ENCODE peak calls at places on chromosomes 13 and 19, in eight cellular contexts. F, L, G, U, Z, M, I and Q are unnamed samples.

GRCh38 chr19:19670070-19670551 is 1.5 kb downstream of the ZNF101 start:
- DNase-seq in F (no peak), L (no peak), G (no peak), U (peak; percentile 66), Z (no peak), M (no peak), I (peak; percentile 88), Q (no peak)

GRCh38 chr19:23222998-23223652 is 27.1 kb downstream of the ZNF724 start:
- DNase-seq in F (no peak), L (no peak), G (no peak), U (no peak), Z (no peak), M (no peak), I (no peak), Q (no peak)

GRCh38 chr19:17091758-17092333 is 16.3 kb downstream of the MYO9B start:
- DNase-seq in F (no peak), L (no peak), G (peak; percentile 87), U (no peak), Z (peak; percentile 46), M (no peak), I (no peak), Q (no peak)

GRCh38 chr19:45283443-45284033 is 32.5 kb downstream of the MARK4 start:
- DNase-seq in F (no peak), L (no peak), G (no peak), U (no peak), Z (no peak), M (no peak), I (no peak), Q (no peak)

GRCh38 chr19:50795665-50796073 is 5.5 kb downstream of the ACP4 start:
- DNase-seq in F (no peak), L (no peak), G (no peak), U (no peak), Z (no peak), M (no peak), I (no peak), Q (peak; percentile 37)

GRCh38 chr19:6433663-6434062 is at the start of gene SLC25A41:
- DNase-seq in F (no peak), L (no peak), G (no peak), U (no peak), Z (no peak), M (no peak), I (no peak), Q (no peak)

GRCh38 chr13:53161231-53161630 is 132.6 kb downstream of the OLFM4 start:
- DNase-seq in F (no peak), L (no peak), G (no peak), U (peak; percentile 60), Z (no peak), M (no peak), I (no peak), Q (no peak)

GRCh38 chr13:106513608-106514007 is 21.9 kb downstream of the EFNB2 start:
- DNase-seq in F (no peak), L (no peak), G (no peak), U (peak; percentile 35), Z (no peak), M (no peak), I (no peak), Q (no peak)

GRCh38 chr19:33809960-33810359 is 13.3 kb downstream of the KCTD15 start:
- DNase-seq in F (peak; percentile 36), L (no peak), G (no peak), U (no peak), Z (no peak), M (no peak), I (no peak), Q (no peak)

GRCh38 chr13:74166286-74166685 is 32.1 kb upstream of the KLF12 start:
- DNase-seq in F (peak; percentile 44), L (no peak), G (no peak), U (no peak), Z (no peak), M (peak; percentile 39), I (no peak), Q (no peak)

GRCh38 chr19:10517760-10518443 is 655 bp upstream of the S1PR5 start:
- DNase-seq in F (peak; percentile 15), L (no peak), G (no peak), U (peak; percentile 39), Z (peak; percentile 45), M (no peak), I (peak; percentile 57), Q (no peak)

GRCh38 chr13:50829896-50830295 is 13.6 kb downstream of the DLEU7 start:
- DNase-seq in F (no peak), L (no peak), G (no peak), U (no peak), Z (no peak), M (no peak), I (no peak), Q (no peak)

GRCh38 chr19:35528218-35529038 is at the start of gene SBSN:
- DNase-seq in F (peak; percentile 84), L (no peak), G (no peak), U (no peak), Z (no peak), M (peak; percentile 49), I (no peak), Q (no peak)

DNA sequence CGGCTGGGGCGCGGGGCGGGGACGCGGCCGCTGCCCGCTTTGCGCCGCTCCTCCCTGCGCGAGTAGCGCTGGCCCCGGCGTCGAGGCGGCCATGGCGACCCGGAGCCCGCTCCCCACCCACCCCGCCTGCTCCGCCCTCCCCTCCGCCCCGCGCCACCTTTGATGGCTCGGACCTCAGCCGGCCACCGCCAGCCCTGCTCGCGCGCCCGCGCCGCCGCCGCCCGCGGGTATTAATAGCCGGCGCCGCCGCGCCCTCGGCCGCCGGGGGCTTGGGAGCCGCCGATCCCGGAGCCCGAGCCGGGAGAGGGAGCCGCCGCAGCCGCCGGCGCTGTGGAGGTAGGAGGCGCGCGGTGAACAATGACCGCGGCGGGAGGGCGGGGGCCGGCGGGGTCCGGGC is 261 bp downstream of the FARP1 start:
- DNase-seq in F (no peak), L (no peak), G (no peak), U (no peak), Z (peak; percentile 36), M (no peak), I (no peak), Q (no peak)
- H3K4me3 ChIP-seq in F (peak overlapping the region; percentile 95), L (peak overlapping the region; percentile 85), G (peak overlapping the region; percentile 73), U (peak overlapping the region; percentile 98), Z (peak overlapping the region; percentile 79), M (no peak overlapping the region), I (peak overlapping the region; percentile 92), Q (peak overlapping the region; percentile 61)

DNA sequence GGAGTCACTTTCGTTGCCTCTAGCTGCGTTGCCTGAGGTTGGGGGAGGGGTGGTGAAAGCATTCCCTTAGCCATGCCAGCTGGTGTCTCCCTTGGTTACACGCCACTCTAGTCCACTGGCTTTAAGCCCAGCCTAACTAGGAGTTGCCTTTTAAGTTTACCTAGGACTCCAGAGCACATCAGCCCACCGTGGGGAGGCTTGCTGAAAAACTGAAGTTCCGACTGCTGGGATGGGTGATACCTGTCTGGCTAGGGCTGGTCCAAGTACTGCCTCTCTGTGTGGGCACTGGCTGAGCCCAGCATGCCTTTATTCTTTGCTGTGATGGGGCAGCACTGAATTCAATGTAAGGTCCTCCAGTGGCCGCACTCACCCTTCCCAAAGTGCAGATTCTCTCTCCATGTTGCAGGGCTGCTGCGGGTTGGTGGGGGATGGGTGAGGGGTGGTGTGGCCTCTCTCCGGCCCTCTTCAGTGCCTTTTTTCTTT is 11.8 kb upstream of the CEACAM1 start:
- DNase-seq in F (no peak), L (no peak), G (no peak), U (peak; percentile 58), Z (peak; percentile 27), M (peak; percentile 3), I (peak; percentile 70), Q (no peak)
- H3K27me3 ChIP-seq in F (peaks cover 19% of the 10 kb centered on the region), L (no peaks in the 10 kb centered on the region), G (no peaks in the 10 kb centered on the region), U (no peaks in the 10 kb centered on the region), Z (no peaks in the 10 kb centered on the region), M (no peaks in the 10 kb centered on the region), I (no peaks in the 10 kb centered on the region), Q (no peaks in the 10 kb centered on the region)

DNA sequence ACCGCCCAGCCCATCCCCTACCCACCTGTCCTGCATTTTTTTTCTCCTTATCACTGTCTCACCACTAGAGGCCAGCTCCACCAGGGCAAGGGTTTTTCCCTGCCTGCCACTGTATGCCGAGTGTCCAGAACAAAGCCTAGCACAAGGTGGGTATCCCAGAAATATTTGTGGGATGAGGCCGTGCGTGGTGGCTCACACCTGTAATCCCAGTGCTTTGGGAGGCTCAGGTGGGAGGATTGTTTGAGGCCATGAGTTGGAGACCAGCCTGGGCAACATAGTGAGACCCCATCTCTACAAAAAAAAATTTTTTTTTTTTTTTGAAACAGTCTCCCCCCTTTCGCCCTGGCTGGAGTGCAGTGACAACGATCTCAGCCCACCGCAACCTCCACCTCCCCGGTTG is 2.9 kb upstream of the MRI1 start:
- DNase-seq in F (no peak), L (no peak), G (no peak), U (no peak), Z (no peak), M (no peak), I (no peak), Q (no peak)
- TF ChIP-seq CTCF in F (no peak), L (no peak), G (no peak), U (no peak), Z (no peak), M (no peak), I (no peak), Q (no peak)

DNA sequence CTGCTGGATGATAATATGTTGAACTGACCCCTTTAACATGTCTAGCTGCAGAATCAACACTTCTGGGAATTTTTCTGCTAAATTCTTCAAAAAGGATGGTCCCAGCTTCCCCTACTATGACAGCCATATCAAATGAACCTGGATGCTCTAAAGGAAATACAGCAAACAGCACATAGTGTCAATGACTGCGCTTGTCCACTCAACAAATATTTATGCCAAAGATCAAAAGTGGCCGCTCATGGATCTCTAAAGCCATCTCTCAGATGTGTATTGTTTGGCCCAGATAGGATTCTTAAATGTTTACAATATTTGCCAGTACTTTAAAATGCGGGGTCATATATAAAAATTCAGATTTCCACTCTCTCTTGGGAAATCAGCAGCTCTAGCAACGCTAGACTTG is 3.3 kb downstream of the TBC1D4 start:
- DNase-seq in F (no peak), L (no peak), G (no peak), U (no peak), Z (no peak), M (no peak), I (no peak), Q (no peak)
- H3K4me3 ChIP-seq in F (no peak overlapping the region), L (no peak overlapping the region), G (no peak overlapping the region), U (no peak overlapping the region), Z (peak overlapping the region; percentile 96), M (no peak overlapping the region), I (no peak overlapping the region), Q (no peak overlapping the region)

DNA sequence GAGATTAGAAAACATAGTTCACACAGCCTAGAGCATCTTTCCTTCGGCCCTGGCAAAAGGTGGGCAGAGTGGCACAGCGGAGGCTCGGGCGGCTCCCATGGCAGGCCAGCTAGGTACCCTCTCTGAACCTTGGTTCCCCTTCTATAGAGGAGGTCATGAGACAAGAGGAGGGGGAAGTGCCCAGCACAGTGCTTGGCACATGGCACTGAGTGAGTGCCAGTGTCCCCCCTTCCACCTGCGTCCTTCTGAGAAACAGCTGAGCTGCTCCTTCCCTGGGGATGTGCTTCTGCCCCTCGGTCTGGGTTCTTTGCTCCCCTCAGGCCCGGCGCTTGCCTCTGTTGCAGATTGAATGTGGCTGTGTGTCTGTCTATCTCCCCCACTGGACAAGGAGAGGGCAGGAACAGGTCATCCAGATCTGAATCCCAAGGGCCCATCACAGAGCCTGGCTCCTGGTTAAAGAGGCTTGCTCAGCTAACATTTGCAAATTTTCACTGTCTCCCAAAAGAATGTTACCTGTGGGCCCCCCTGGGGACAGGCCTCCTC is 165.6 kb downstream of the USP12 start:
- DNase-seq in F (no peak), L (no peak), G (no peak), U (no peak), Z (no peak), M (no peak), I (no peak), Q (no peak)
- H3K27me3 ChIP-seq in F (peaks cover 31% of the 10 kb centered on the region), L (no peaks in the 10 kb centered on the region), G (no peaks in the 10 kb centered on the region), U (peaks cover 30% of the 10 kb centered on the region), Z (no peaks in the 10 kb centered on the region), M (peaks cover 11% of the 10 kb centered on the region), I (peaks cover 21% of the 10 kb centered on the region), Q (no peaks in the 10 kb centered on the region)

GRCh38 chr19:49422407-49423277 is 599 bp downstream of the PTH2 start:
- DNase-seq in F (peak; percentile 17), L (no peak), G (no peak), U (peak; percentile 92), Z (no peak), M (peak; percentile 30), I (peak; percentile 86), Q (peak; percentile 54)
- TF ChIP-seq CTCF in F (peak; percentile 35), L (peak; percentile 30), G (no peak), U (peak; percentile 79), Z (peak; percentile 58), M (no peak), I (peak; percentile 78), Q (peak; percentile 39)